ENCODE peak calls at places on chromosomes 11 and 22, in ten cellular contexts. One of them, this sample, is unnamed.

GRCh38 chr11:131002145-131002544 is 85.9 kb upstream of the SNX19 start:
- DNase-seq in colonic mucosa: no peak
- DNase-seq in HTR-8/SVneo: no peak
- DNase-seq in hepatocyte: no peak
- DNase-seq in right atrium auricular region: no peak
- DNase-seq in hypothalamus: no peak
- DNase-seq in AG08395: no peak
- DNase-seq in A673: no peak
- DNase-seq in HL-60: no peak
- DNase-seq in A549: no peak
- DNase-seq in this sample: no peak

GRCh38 chr22:44131989-44132685 is 48.6 kb upstream of the PARVG start:
- DNase-seq in colonic mucosa: no peak
- DNase-seq in A549: no peak
- DNase-seq in HL-60: no peak
- DNase-seq in hypothalamus: no peak
- DNase-seq in right atrium auricular region: no peak
- DNase-seq in HTR-8/SVneo: no peak
- DNase-seq in A673: no peak
- DNase-seq in hepatocyte: no peak
- DNase-seq in AG08395: no peak
- DNase-seq in this sample: no peak

GRCh38 chr11:7871056-7871455 is 60.0 kb downstream of the OR10A6 start:
- DNase-seq in hepatocyte: no peak
- DNase-seq in HL-60: no peak
- DNase-seq in hypothalamus: no peak
- DNase-seq in colonic mucosa: no peak
- DNase-seq in HTR-8/SVneo: no peak
- DNase-seq in AG08395: no peak
- DNase-seq in A673: no peak
- DNase-seq in right atrium auricular region: no peak
- DNase-seq in A549: no peak
- DNase-seq in this sample: no peak

GRCh38 chr11:4093519-4094347 is 866 bp upstream of the RRM1 start:
- DNase-seq in hypothalamus: no peak
- DNase-seq in A549: no peak
- DNase-seq in AG08395: peak
- DNase-seq in HTR-8/SVneo: no peak
- DNase-seq in colonic mucosa: peak
- DNase-seq in A673: no peak
- DNase-seq in HL-60: no peak
- DNase-seq in right atrium auricular region: no peak
- DNase-seq in hepatocyte: no peak
- DNase-seq in this sample: peak

GRCh38 chr22:38167988-38168407 is 13.6 kb downstream of the PLA2G6 start:
- DNase-seq in right atrium auricular region: no peak
- DNase-seq in AG08395: no peak
- DNase-seq in A673: no peak
- DNase-seq in hepatocyte: no peak
- DNase-seq in HTR-8/SVneo: no peak
- DNase-seq in colonic mucosa: no peak
- DNase-seq in hypothalamus: peak
- DNase-seq in A549: no peak
- DNase-seq in HL-60: no peak
- DNase-seq in this sample: no peak

GRCh38 chr11:133934599-133935550 is 21.9 kb downstream of the IGSF9B start:
- DNase-seq in A673: peak
- DNase-seq in AG08395: peak
- DNase-seq in A549: peak
- DNase-seq in hepatocyte: no peak
- DNase-seq in HTR-8/SVneo: peak
- DNase-seq in right atrium auricular region: peak
- DNase-seq in hypothalamus: peak
- DNase-seq in HL-60: no peak
- DNase-seq in colonic mucosa: peak
- DNase-seq in this sample: no peak

GRCh38 chr11:69437876-69438205 is 43.6 kb upstream of the LINC01488 start:
- DNase-seq in A673: no peak
- DNase-seq in colonic mucosa: no peak
- DNase-seq in A549: no peak
- DNase-seq in AG08395: no peak
- DNase-seq in HL-60: no peak
- DNase-seq in hepatocyte: no peak
- DNase-seq in HTR-8/SVneo: no peak
- DNase-seq in right atrium auricular region: no peak
- DNase-seq in hypothalamus: no peak
- DNase-seq in this sample: no peak

GRCh38 chr22:23402275-23403151 is 177.6 kb downstream of the IGLL1 start:
- DNase-seq in HL-60: peak
- DNase-seq in hypothalamus: peak
- DNase-seq in hepatocyte: peak
- DNase-seq in colonic mucosa: peak
- DNase-seq in right atrium auricular region: no peak
- DNase-seq in A549: peak
- DNase-seq in HTR-8/SVneo: no peak
- DNase-seq in AG08395: peak
- DNase-seq in A673: peak
- DNase-seq in this sample: peak

GRCh38 chr11:10952872-10953271 is 95.0 kb upstream of the ZBED5 start:
- DNase-seq in hypothalamus: no peak
- DNase-seq in A549: no peak
- DNase-seq in AG08395: no peak
- DNase-seq in colonic mucosa: no peak
- DNase-seq in HTR-8/SVneo: no peak
- DNase-seq in A673: no peak
- DNase-seq in HL-60: no peak
- DNase-seq in hepatocyte: no peak
- DNase-seq in right atrium auricular region: no peak
- DNase-seq in this sample: no peak

GRCh38 chr22:32323513-32324164 is 34.0 kb upstream of the RFPL3 start:
- DNase-seq in colonic mucosa: no peak
- DNase-seq in HTR-8/SVneo: no peak
- DNase-seq in A673: no peak
- DNase-seq in HL-60: no peak
- DNase-seq in hepatocyte: no peak
- DNase-seq in hypothalamus: no peak
- DNase-seq in A549: no peak
- DNase-seq in AG08395: no peak
- DNase-seq in right atrium auricular region: peak
- DNase-seq in this sample: no peak

GRCh38 chr22:28943501-28943879 is 60.1 kb downstream of the ZNRF3 start:
- DNase-seq in A673: peak
- DNase-seq in colonic mucosa: no peak
- DNase-seq in AG08395: no peak
- DNase-seq in hypothalamus: no peak
- DNase-seq in hepatocyte: no peak
- DNase-seq in HL-60: peak
- DNase-seq in right atrium auricular region: no peak
- DNase-seq in A549: no peak
- DNase-seq in HTR-8/SVneo: no peak
- DNase-seq in this sample: no peak

GRCh38 chr22:27844656-27845602 is 43.4 kb upstream of the MN1 start:
- DNase-seq in HL-60: no peak
- DNase-seq in AG08395: no peak
- DNase-seq in right atrium auricular region: peak
- DNase-seq in hypothalamus: no peak
- DNase-seq in hepatocyte: no peak
- DNase-seq in A673: no peak
- DNase-seq in colonic mucosa: no peak
- DNase-seq in A549: no peak
- DNase-seq in HTR-8/SVneo: no peak
- DNase-seq in this sample: no peak

GRCh38 chr11:25432376-25432775 is 899.6 kb upstream of the ANO3 start:
- DNase-seq in hypothalamus: no peak
- DNase-seq in A673: no peak
- DNase-seq in HL-60: no peak
- DNase-seq in right atrium auricular region: no peak
- DNase-seq in colonic mucosa: no peak
- DNase-seq in HTR-8/SVneo: no peak
- DNase-seq in hepatocyte: no peak
- DNase-seq in AG08395: no peak
- DNase-seq in A549: no peak
- DNase-seq in this sample: no peak

GRCh38 chr22:19799322-19800190 is 39.0 kb downstream of the TBX1 start:
- DNase-seq in HL-60: no peak
- DNase-seq in hypothalamus: no peak
- DNase-seq in AG08395: peak
- DNase-seq in A673: peak
- DNase-seq in right atrium auricular region: no peak
- DNase-seq in A549: no peak
- DNase-seq in HTR-8/SVneo: peak
- DNase-seq in colonic mucosa: no peak
- DNase-seq in hepatocyte: peak
- DNase-seq in this sample: no peak

GRCh38 chr11:43644626-43645299 is 35.8 kb upstream of the HSD17B12 start:
- DNase-seq in right atrium auricular region: no peak
- DNase-seq in hepatocyte: peak
- DNase-seq in AG08395: peak
- DNase-seq in colonic mucosa: no peak
- DNase-seq in hypothalamus: no peak
- DNase-seq in A549: no peak
- DNase-seq in HL-60: peak
- DNase-seq in HTR-8/SVneo: no peak
- DNase-seq in A673: no peak
- DNase-seq in this sample: no peak

GRCh38 chr11:71282581-71283351 is 30.4 kb upstream of the SHANK2 start:
- DNase-seq in hypothalamus: no peak
- DNase-seq in right atrium auricular region: peak
- DNase-seq in hepatocyte: no peak
- DNase-seq in A673: no peak
- DNase-seq in HTR-8/SVneo: no peak
- DNase-seq in AG08395: no peak
- DNase-seq in HL-60: no peak
- DNase-seq in colonic mucosa: peak
- DNase-seq in A549: no peak
- DNase-seq in this sample: no peak

GRCh38 chr11:726278-726915 is 20.4 kb downstream of the EPS8L2 start:
- DNase-seq in right atrium auricular region: no peak
- DNase-seq in hepatocyte: peak
- DNase-seq in A673: no peak
- DNase-seq in HTR-8/SVneo: no peak
- DNase-seq in hypothalamus: no peak
- DNase-seq in AG08395: no peak
- DNase-seq in HL-60: peak
- DNase-seq in colonic mucosa: peak
- DNase-seq in A549: no peak
- DNase-seq in this sample: peak

GRCh38 chr22:23267225-23268043 is 87.1 kb downstream of the BCR start:
- DNase-seq in A673: no peak
- DNase-seq in hepatocyte: no peak
- DNase-seq in AG08395: no peak
- DNase-seq in HL-60: no peak
- DNase-seq in right atrium auricular region: no peak
- DNase-seq in HTR-8/SVneo: no peak
- DNase-seq in colonic mucosa: no peak
- DNase-seq in hypothalamus: no peak
- DNase-seq in A549: no peak
- DNase-seq in this sample: no peak

GRCh38 chr11:33157103-33158027 is 3.9 kb downstream of the CSTF3 start:
- DNase-seq in colonic mucosa: no peak
- DNase-seq in HTR-8/SVneo: no peak
- DNase-seq in AG08395: no peak
- DNase-seq in A673: no peak
- DNase-seq in right atrium auricular region: no peak
- DNase-seq in hypothalamus: no peak
- DNase-seq in hepatocyte: no peak
- DNase-seq in A549: no peak
- DNase-seq in HL-60: no peak
- DNase-seq in this sample: no peak

GRCh38 chr11:5690736-5691135 is 1.1 kb downstream of the TRIM22 start:
- DNase-seq in right atrium auricular region: no peak
- DNase-seq in A673: no peak
- DNase-seq in colonic mucosa: no peak
- DNase-seq in AG08395: peak
- DNase-seq in hepatocyte: no peak
- DNase-seq in HTR-8/SVneo: no peak
- DNase-seq in hypothalamus: no peak
- DNase-seq in A549: no peak
- DNase-seq in HL-60: no peak
- DNase-seq in this sample: no peak

GRCh38 chr11:57308426-57309060 is 16.2 kb downstream of the TNKS1BP1 start:
- DNase-seq in A673: no peak
- DNase-seq in AG08395: no peak
- DNase-seq in A549: no peak
- DNase-seq in hypothalamus: no peak
- DNase-seq in HTR-8/SVneo: no peak
- DNase-seq in hepatocyte: no peak
- DNase-seq in HL-60: no peak
- DNase-seq in right atrium auricular region: no peak
- DNase-seq in colonic mucosa: no peak
- DNase-seq in this sample: no peak

GRCh38 chr22:41620646-41621098 is at the start of gene DESI1:
- DNase-seq in A673: peak
- DNase-seq in AG08395: peak
- DNase-seq in hypothalamus: no peak
- DNase-seq in colonic mucosa: no peak
- DNase-seq in HTR-8/SVneo: peak
- DNase-seq in HL-60: no peak
- DNase-seq in hepatocyte: peak
- DNase-seq in right atrium auricular region: no peak
- DNase-seq in A549: peak
- DNase-seq in this sample: no peak

GRCh38 chr11:84129961-84130576 is 843.9 kb upstream of the CCDC90B start:
- DNase-seq in colonic mucosa: no peak
- DNase-seq in hepatocyte: no peak
- DNase-seq in A549: no peak
- DNase-seq in AG08395: no peak
- DNase-seq in right atrium auricular region: no peak
- DNase-seq in HTR-8/SVneo: no peak
- DNase-seq in HL-60: no peak
- DNase-seq in A673: no peak
- DNase-seq in hypothalamus: no peak
- DNase-seq in this sample: no peak

GRCh38 chr22:44419429-44419828 is 78.6 kb downstream of the RTL6 start:
- DNase-seq in colonic mucosa: no peak
- DNase-seq in hypothalamus: no peak
- DNase-seq in hepatocyte: no peak
- DNase-seq in A673: no peak
- DNase-seq in HL-60: no peak
- DNase-seq in HTR-8/SVneo: no peak
- DNase-seq in AG08395: no peak
- DNase-seq in A549: no peak
- DNase-seq in right atrium auricular region: no peak
- DNase-seq in this sample: no peak

GRCh38 chr22:49046546-49047305 is 780.9 kb downstream of the BRD1 start:
- DNase-seq in AG08395: peak
- DNase-seq in hypothalamus: peak
- DNase-seq in hepatocyte: peak
- DNase-seq in colonic mucosa: peak
- DNase-seq in A549: peak
- DNase-seq in HL-60: peak
- DNase-seq in HTR-8/SVneo: no peak
- DNase-seq in right atrium auricular region: no peak
- DNase-seq in A673: peak
- DNase-seq in this sample: peak

GRCh38 chr11:267491-267994 is 10.7 kb upstream of the NLRP6 start:
- DNase-seq in HL-60: peak
- DNase-seq in hypothalamus: no peak
- DNase-seq in A673: no peak
- DNase-seq in AG08395: peak
- DNase-seq in right atrium auricular region: no peak
- DNase-seq in colonic mucosa: peak
- DNase-seq in HTR-8/SVneo: no peak
- DNase-seq in hepatocyte: no peak
- DNase-seq in A549: peak
- DNase-seq in this sample: peak

GRCh38 chr22:45302751-45303150 is 7.0 kb upstream of the FAM118A start:
- DNase-seq in hepatocyte: no peak
- DNase-seq in AG08395: no peak
- DNase-seq in HL-60: no peak
- DNase-seq in A549: no peak
- DNase-seq in hypothalamus: no peak
- DNase-seq in HTR-8/SVneo: no peak
- DNase-seq in colonic mucosa: no peak
- DNase-seq in A673: no peak
- DNase-seq in right atrium auricular region: no peak
- DNase-seq in this sample: no peak

GRCh38 chr11:431921-432320 is 9.9 kb downstream of the ANO9 start:
- DNase-seq in right atrium auricular region: no peak
- DNase-seq in colonic mucosa: no peak
- DNase-seq in AG08395: no peak
- DNase-seq in hepatocyte: no peak
- DNase-seq in HTR-8/SVneo: no peak
- DNase-seq in A549: no peak
- DNase-seq in A673: no peak
- DNase-seq in hypothalamus: no peak
- DNase-seq in HL-60: no peak
- DNase-seq in this sample: no peak

This sample was measured in germinal center.